ENCODE peak calls at places on chromosomes 4 and X, in eight cellular contexts. A is activated CD4-positive, alpha-beta T cell treated with anti-CD3 and anti-CD28 coated beads for 1 hour; X is upper lobe of right lung; F is activated gamma-delta T cell; N is A549; S is RCC 7860; C is AG08395; T is suprapubic skin. Z is an unnamed sample.

GRCh38 chr4:38099020-38099600 is 138.9 kb downstream of the PTTG2 start:
- DNase-seq in A (no peak), S (no peak), T (no peak), F (no peak), N (no peak), C (no peak), X (no peak), Z (no peak)

GRCh38 chr4:24734511-24734910 is 60.9 kb upstream of the SOD3 start:
- DNase-seq in S (no peak), C (peak; percentile 35), A (no peak), N (no peak), T (no peak), F (no peak), X (no peak), Z (no peak)

GRCh38 chr4:27463816-27464215 is 603.2 kb downstream of the STIM2 start:
- DNase-seq in A (no peak), N (no peak), F (no peak), C (no peak), T (no peak), X (no peak), S (peak; percentile 10), Z (no peak)

GRCh38 chr4:32196950-32197688 is 1477.0 kb downstream of the PCDH7 start:
- DNase-seq in C (no peak), A (no peak), X (no peak), N (no peak), T (no peak), S (peak; percentile 60), F (no peak), Z (peak; percentile 1)

GRCh38 chr4:1601852-1602525 is 82.1 kb downstream of the FAM53A start:
- DNase-seq in X (peak; percentile 31), C (no peak), N (no peak), A (no peak), T (peak; percentile 42), S (no peak), F (no peak), Z (no peak)

GRCh38 chr4:54657556-54658313 is at the start of gene KIT:
- DNase-seq in A (no peak), C (peak; percentile 28), S (no peak), T (peak; percentile 66), F (peak; percentile 9), N (no peak), X (peak; percentile 72), Z (peak; percentile 90)

GRCh38 chrX:49309401-49309981 is 6.0 kb downstream of the GAGE10 start:
- DNase-seq in C (no peak), X (no peak), T (no peak), S (no peak), N (no peak), F (no peak), A (no peak), Z (no peak)

GRCh38 chr4:87851332-87851731 is 18.6 kb downstream of the MEPE start:
- DNase-seq in N (no peak), S (no peak), X (no peak), C (no peak), T (no peak), F (no peak), A (no peak), Z (no peak)

GRCh38 chr4:185470503-185471195 is 884 bp downstream of the CCDC110 start:
- DNase-seq in A (no peak), S (peak; percentile 21), T (peak; percentile 88), F (peak; percentile 17), N (peak; percentile 8), C (peak; percentile 40), X (peak; percentile 81), Z (no peak)

GRCh38 chrX:18252644-18253359 is 32.1 kb upstream of the BEND2 start:
- DNase-seq in X (no peak), S (no peak), N (no peak), C (no peak), T (no peak), A (no peak), F (no peak), Z (no peak)

GRCh38 chr4:15349426-15349825 is 78.4 kb upstream of the C1QTNF7 start:
- DNase-seq in N (no peak), X (no peak), S (no peak), A (no peak), T (no peak), F (no peak), C (peak; percentile 33), Z (no peak)

GRCh38 chr4:120685756-120686278 is 236.7 kb downstream of the PRDM5 start:
- DNase-seq in N (no peak), F (no peak), X (no peak), A (no peak), T (no peak), S (no peak), C (no peak), Z (no peak)

GRCh38 chr4:40251366-40251765 is 54.5 kb downstream of the RHOH start:
- DNase-seq in F (no peak), C (no peak), T (no peak), N (peak; percentile 35), X (no peak), S (peak; percentile 74), A (no peak), Z (no peak)

GRCh38 chr4:151744614-151745013 is 16.2 kb downstream of the GATB start:
- DNase-seq in A (no peak), N (peak; percentile 28), C (peak; percentile 89), X (no peak), S (peak; percentile 89), F (no peak), T (no peak), Z (no peak)

GRCh38 chr4:32396504-32396903 is 1676.3 kb downstream of the PCDH7 start:
- DNase-seq in N (no peak), X (no peak), C (no peak), F (no peak), S (no peak), T (no peak), A (no peak), Z (no peak)

GRCh38 chrX:23959781-23960180 is 52.0 kb downstream of the CXorf58 start:
- DNase-seq in C (no peak), T (no peak), N (no peak), S (no peak), F (no peak), A (no peak), X (no peak), Z (no peak)

GRCh38 chrX:10569946-10570345 is 50.4 kb downstream of the MID1 start:
- DNase-seq in C (peak; percentile 6), A (no peak), T (no peak), N (no peak), S (no peak), X (no peak), F (no peak), Z (peak; percentile 12)

GRCh38 chr4:186642998-186643397 is 80.7 kb downstream of the FAT1 start:
- DNase-seq in S (no peak), A (no peak), T (no peak), C (no peak), X (no peak), F (no peak), N (no peak), Z (no peak)

GRCh38 chr4:136637071-136637777 is 895.1 kb downstream of the PCDH18 start:
- DNase-seq in C (no peak), S (no peak), X (no peak), F (no peak), N (no peak), A (no peak), T (no peak), Z (no peak)

GRCh38 chr4:98838977-98839618 is 89.8 kb downstream of the EIF4E start:
- DNase-seq in A (no peak), X (no peak), S (peak; percentile 62), F (no peak), T (no peak), N (no peak), C (peak; percentile 23), Z (no peak)

GRCh38 chr4:177611974-177612664 is 169.9 kb upstream of the AGA start:
- DNase-seq in X (no peak), A (no peak), T (no peak), N (no peak), F (no peak), S (no peak), C (no peak), Z (no peak)

GRCh38 chr4:113548303-113548702 is 213.2 kb downstream of the CAMK2D start:
- DNase-seq in T (no peak), F (no peak), N (no peak), A (no peak), X (no peak), C (no peak), S (no peak), Z (no peak)

GRCh38 chr4:3765271-3766206 is 646 bp upstream of the ADRA2C start:
- DNase-seq in T (no peak), S (no peak), X (no peak), N (peak; percentile 42), A (no peak), C (peak; percentile 65), F (no peak), Z (no peak)

GRCh38 chrX:57156397-57157049 is 19.3 kb upstream of the SPIN2A start:
- DNase-seq in N (no peak), S (no peak), T (no peak), F (no peak), A (no peak), C (peak; percentile 49), X (no peak), Z (no peak)

GRCh38 chr4:147496500-147496899 is 15.6 kb downstream of the EDNRA start:
- DNase-seq in A (no peak), S (no peak), N (no peak), T (no peak), F (no peak), X (no peak), C (no peak), Z (no peak)

GRCh38 chr4:153523171-153523757 is 57.1 kb downstream of the TMEM131L start:
- DNase-seq in N (no peak), T (no peak), S (no peak), C (no peak), X (no peak), F (no peak), A (no peak), Z (no peak)

GRCh38 chr4:7417639-7418038 is 17.1 kb downstream of the PSAPL1 start:
- DNase-seq in F (no peak), X (peak; percentile 29), S (no peak), N (no peak), C (no peak), T (peak; percentile 21), A (peak; percentile 1), Z (no peak)

GRCh38 chrX:31038585-31039326 is 33.1 kb downstream of the FTHL17 start:
- DNase-seq in X (no peak), T (no peak), F (no peak), A (no peak), S (peak; percentile 4), C (peak; percentile 29), N (peak; percentile 3), Z (no peak)

GRCh38 chrX:101686574-101686973 is 26.9 kb upstream of the ARMCX2 start:
- DNase-seq in X (no peak), S (no peak), F (no peak), T (no peak), C (no peak), A (no peak), N (no peak), Z (no peak)

GRCh38 chrX:102154218-102154860 is 1.4 kb downstream of the BEX5 start:
- DNase-seq in C (no peak), S (no peak), X (no peak), A (no peak), N (no peak), F (no peak), T (no peak), Z (no peak)

Z was measured in NCI-H510A.